ENCODE peak calls at places on chromosomes 13 and 19, in seven cellular contexts. T, C, E, O, N, G and M are unnamed samples.

GRCh38 chr19:38425810-38426466 is at the start of gene RASGRP4:
- DNase-seq in C (no peak), O (no peak), T (no peak), E (no peak), N (peak), G (peak), M (peak)

GRCh38 chr13:71852082-71852481 is 14.9 kb downstream of the DACH1 start:
- DNase-seq in E (no peak), T (no peak), O (no peak), N (no peak), C (no peak), G (no peak), M (no peak)

GRCh38 chr13:67557118-67557517 is 327.0 kb upstream of the PCDH9 start:
- DNase-seq in N (no peak), T (no peak), E (no peak), C (no peak), G (no peak), O (no peak), M (no peak)

GRCh38 chr19:36215276-36216171 is 618 bp downstream of the ZNF146 start:
- DNase-seq in T (no peak), N (no peak), C (no peak), G (no peak), E (no peak), O (peak), M (no peak)

GRCh38 chr13:20121154-20121515 is 39.7 kb downstream of the GJA3 start:
- DNase-seq in O (no peak), N (no peak), E (no peak), G (peak), T (no peak), C (no peak), M (no peak)

GRCh38 chr13:114263590-114263989 is 17.8 kb upstream of the UPF3A start:
- DNase-seq in O (no peak), N (no peak), E (no peak), C (no peak), G (no peak), T (peak), M (peak)

GRCh38 chr13:33218020-33218419 is 67.5 kb downstream of the STARD13 start:
- DNase-seq in E (no peak), T (no peak), G (no peak), N (no peak), O (no peak), C (no peak), M (no peak)

GRCh38 chr19:35935911-35936737 is at the start of gene LRFN3:
- DNase-seq in E (peak), O (peak), N (peak), C (no peak), G (no peak), T (no peak), M (no peak)

GRCh38 chr19:39928357-39928725 is 6.1 kb downstream of the FCGBP start:
- DNase-seq in G (no peak), C (no peak), T (no peak), O (no peak), N (no peak), E (no peak), M (no peak)

GRCh38 chr19:39927076-39927475 is 7.4 kb downstream of the FCGBP start:
- DNase-seq in O (no peak), N (no peak), G (no peak), T (no peak), C (no peak), E (no peak), M (no peak)

GRCh38 chr13:100514788-100515409 is 73.7 kb downstream of the GGACT start:
- DNase-seq in O (peak), G (peak), N (peak), C (peak), T (peak), E (peak), M (peak)

GRCh38 chr13:47499358-47500150 is 501.5 kb downstream of the SUCLA2 start:
- DNase-seq in T (no peak), C (no peak), N (no peak), G (peak), E (no peak), O (no peak), M (no peak)

GRCh38 chr13:53198017-53198416 is 169.4 kb downstream of the OLFM4 start:
- DNase-seq in O (peak), C (no peak), N (no peak), T (no peak), G (peak), E (no peak), M (no peak)

GRCh38 chr19:49889038-49889686 is 7.5 kb downstream of the IL4I1 start:
- DNase-seq in N (no peak), G (no peak), C (no peak), E (no peak), O (no peak), T (no peak), M (no peak)

GRCh38 chr19:41877916-41878905 is 1.1 kb downstream of the CD79A start:
- DNase-seq in N (no peak), G (no peak), O (no peak), E (no peak), C (no peak), T (no peak), M (no peak)

GRCh38 chr13:21594715-21595545 is 9.0 kb downstream of the MICU2 start:
- DNase-seq in E (no peak), C (no peak), T (no peak), N (no peak), O (no peak), G (no peak), M (no peak)

GRCh38 chr19:4375620-4376228 is 24.6 kb downstream of the SH3GL1 start:
- DNase-seq in E (peak), T (no peak), C (no peak), N (no peak), G (no peak), O (no peak), M (peak)

GRCh38 chr13:29707876-29708543 is 112.5 kb upstream of the SLC7A1 start:
- DNase-seq in E (no peak), T (peak), O (peak), N (peak), C (peak), G (peak), M (peak)

GRCh38 chr13:59452189-59452588 is 711.5 kb downstream of the DIAPH3 start:
- DNase-seq in C (no peak), O (peak), N (no peak), G (peak), T (no peak), E (no peak), M (no peak)

GRCh38 chr19:18029617-18030338 is 21.8 kb downstream of the ARRDC2 start:
- DNase-seq in N (no peak), G (no peak), E (no peak), O (peak), T (no peak), C (no peak), M (no peak)

GRCh38 chr13:110557610-110558305 is 3.8 kb downstream of the RAB20 start:
- DNase-seq in T (no peak), C (no peak), N (no peak), G (no peak), O (no peak), E (no peak), M (no peak)

GRCh38 chr19:45076029-45076850 is at the start of gene ZNF296:
- DNase-seq in O (peak), C (peak), G (peak), N (no peak), T (peak), E (no peak), M (peak)

GRCh38 chr13:52862358-52863206 is 14.1 kb upstream of the PCDH8 start:
- DNase-seq in T (no peak), G (peak), E (no peak), N (no peak), O (peak), C (no peak), M (no peak)

GRCh38 chr19:13718733-13719132 is 45.6 kb upstream of the MRI1 start:
- DNase-seq in C (no peak), G (no peak), E (peak), T (no peak), N (peak), O (peak), M (no peak)

GRCh38 chr13:74661851-74662250 is 527.6 kb upstream of the KLF12 start:
- DNase-seq in G (no peak), O (no peak), E (no peak), N (no peak), T (no peak), C (no peak), M (no peak)

GRCh38 chr13:109939838-109940237 is 153.5 kb upstream of the IRS2 start:
- DNase-seq in T (no peak), E (no peak), O (no peak), C (no peak), N (no peak), G (no peak), M (no peak)

GRCh38 chr13:43908156-43909126 is 28.7 kb downstream of the LACC1 start:
- DNase-seq in N (no peak), T (no peak), E (no peak), O (peak), G (peak), C (no peak), M (peak)

GRCh38 chr19:48491793-48492123 is 19.9 kb downstream of the LMTK3 start:
- DNase-seq in E (no peak), N (no peak), G (no peak), O (no peak), T (no peak), C (no peak), M (no peak)

GRCh38 chr13:32733685-32734084 is 147.4 kb downstream of the PDS5B start:
- DNase-seq in E (no peak), O (no peak), C (no peak), T (no peak), N (no peak), G (no peak), M (no peak)

GRCh38 chr19:48632692-48633147 is 4.5 kb downstream of the DBP start:
- DNase-seq in E (no peak), G (no peak), N (no peak), T (no peak), C (no peak), O (no peak), M (no peak)

GRCh38 chr13:22278336-22278929 is 607.6 kb downstream of the FGF9 start:
- DNase-seq in G (peak), N (peak), O (peak), E (no peak), C (peak), T (peak), M (peak)

GRCh38 chr13:110466261-110466660 is 95.3 kb downstream of the RAB20 start:
- DNase-seq in T (no peak), O (peak), C (no peak), E (no peak), G (no peak), N (no peak), M (no peak)

GRCh38 chr13:114173261-114173660 is 5.8 kb upstream of the CFAP97D2 start:
- DNase-seq in T (no peak), C (no peak), G (no peak), N (no peak), O (no peak), E (no peak), M (no peak)

GRCh38 chr19:32605544-32605943 is 24.6 kb downstream of the PDCD5 start:
- DNase-seq in O (no peak), N (no peak), G (no peak), T (no peak), E (no peak), C (no peak), M (no peak)

GRCh38 chr19:3084943-3085342 is 9.2 kb upstream of the GNA11 start:
- DNase-seq in E (no peak), G (no peak), T (no peak), C (no peak), O (no peak), N (no peak), M (no peak)

GRCh38 chr19:16371540-16371986 is 46.9 kb downstream of the KLF2 start:
- DNase-seq in O (no peak), T (peak), N (no peak), C (peak), G (peak), E (no peak), M (peak)